ENCODE peak calls at places on chromosomes 16 and 17, in eight cellular contexts. One of them, this sample, is unnamed.

GRCh38 chr17:58666858-58667267 is 25.0 kb downstream of the TEX14 start:
- DNase-seq in cardiac fibroblast: peak; percentile 91
- DNase-seq in choroid plexus epithelial cell: peak; percentile 48
- DNase-seq in right lobe of liver: peak; percentile 80
- DNase-seq in omental fat pad: peak; percentile 33
- DNase-seq in fibroblast of pulmonary artery: peak; percentile 95
- DNase-seq in AG04450: no peak
- DNase-seq in stomach: peak; percentile 74
- DNase-seq in this sample: no peak

GRCh38 chr16:11497851-11498289 is 88.8 kb downstream of the LITAF start:
- DNase-seq in cardiac fibroblast: peak; percentile 70
- DNase-seq in choroid plexus epithelial cell: peak; percentile 67
- DNase-seq in right lobe of liver: no peak
- DNase-seq in omental fat pad: no peak
- DNase-seq in fibroblast of pulmonary artery: peak; percentile 61
- DNase-seq in AG04450: no peak
- DNase-seq in stomach: no peak
- DNase-seq in this sample: no peak

GRCh38 chr17:43962479-43962878 is 8.7 kb upstream of the PYY start:
- DNase-seq in cardiac fibroblast: no peak
- DNase-seq in choroid plexus epithelial cell: no peak
- DNase-seq in right lobe of liver: no peak
- DNase-seq in omental fat pad: no peak
- DNase-seq in fibroblast of pulmonary artery: no peak
- DNase-seq in AG04450: no peak
- DNase-seq in stomach: no peak
- DNase-seq in this sample: no peak

GRCh38 chr17:48100591-48101011 is 677 bp downstream of the CBX1 start:
- DNase-seq in cardiac fibroblast: peak; percentile 64
- DNase-seq in choroid plexus epithelial cell: peak; percentile 64
- DNase-seq in right lobe of liver: peak; percentile 46
- DNase-seq in omental fat pad: peak; percentile 31
- DNase-seq in fibroblast of pulmonary artery: peak; percentile 62
- DNase-seq in AG04450: peak; percentile 13
- DNase-seq in stomach: peak; percentile 46
- DNase-seq in this sample: no peak

GRCh38 chr16:50166511-50167500 is 13.7 kb downstream of the TENT4B start:
- DNase-seq in cardiac fibroblast: no peak
- DNase-seq in choroid plexus epithelial cell: no peak
- DNase-seq in right lobe of liver: no peak
- DNase-seq in omental fat pad: no peak
- DNase-seq in fibroblast of pulmonary artery: no peak
- DNase-seq in AG04450: no peak
- DNase-seq in stomach: no peak
- DNase-seq in this sample: no peak

GRCh38 chr16:18782697-18783429 is 7.3 kb downstream of the RPS15A start:
- DNase-seq in cardiac fibroblast: no peak
- DNase-seq in choroid plexus epithelial cell: no peak
- DNase-seq in right lobe of liver: no peak
- DNase-seq in omental fat pad: no peak
- DNase-seq in fibroblast of pulmonary artery: no peak
- DNase-seq in AG04450: no peak
- DNase-seq in stomach: no peak
- DNase-seq in this sample: no peak

GRCh38 chr17:63956296-63956920 is 16.3 kb downstream of the SCN4A start:
- DNase-seq in cardiac fibroblast: peak; percentile 17
- DNase-seq in choroid plexus epithelial cell: peak; percentile 83
- DNase-seq in right lobe of liver: no peak
- DNase-seq in omental fat pad: no peak
- DNase-seq in fibroblast of pulmonary artery: peak; percentile 14
- DNase-seq in AG04450: peak; percentile 30
- DNase-seq in stomach: no peak
- DNase-seq in this sample: no peak

GRCh38 chr16:64397945-64398508 is 723.8 kb downstream of the CDH11 start:
- DNase-seq in cardiac fibroblast: peak; percentile 85
- DNase-seq in choroid plexus epithelial cell: peak; percentile 48
- DNase-seq in right lobe of liver: no peak
- DNase-seq in omental fat pad: no peak
- DNase-seq in fibroblast of pulmonary artery: peak; percentile 86
- DNase-seq in AG04450: no peak
- DNase-seq in stomach: no peak
- DNase-seq in this sample: no peak

GRCh38 chr17:77300016-77300686 is 159.4 kb downstream of the SEC14L1 start:
- DNase-seq in cardiac fibroblast: no peak
- DNase-seq in choroid plexus epithelial cell: no peak
- DNase-seq in right lobe of liver: no peak
- DNase-seq in omental fat pad: no peak
- DNase-seq in fibroblast of pulmonary artery: no peak
- DNase-seq in AG04450: no peak
- DNase-seq in stomach: no peak
- DNase-seq in this sample: no peak

GRCh38 chr16:66115373-66115772 is 251.1 kb upstream of the CDH5 start:
- DNase-seq in cardiac fibroblast: no peak
- DNase-seq in choroid plexus epithelial cell: no peak
- DNase-seq in right lobe of liver: no peak
- DNase-seq in omental fat pad: no peak
- DNase-seq in fibroblast of pulmonary artery: no peak
- DNase-seq in AG04450: no peak
- DNase-seq in stomach: no peak
- DNase-seq in this sample: no peak

GRCh38 chr16:69313469-69313868 is 2.3 kb downstream of the VPS4A start:
- DNase-seq in cardiac fibroblast: no peak
- DNase-seq in choroid plexus epithelial cell: no peak
- DNase-seq in right lobe of liver: no peak
- DNase-seq in omental fat pad: no peak
- DNase-seq in fibroblast of pulmonary artery: no peak
- DNase-seq in AG04450: no peak
- DNase-seq in stomach: no peak
- DNase-seq in this sample: no peak

GRCh38 chr17:65191805-65192740 is 54.9 kb downstream of the RGS9 start:
- DNase-seq in cardiac fibroblast: peak; percentile 56
- DNase-seq in choroid plexus epithelial cell: peak; percentile 77
- DNase-seq in right lobe of liver: peak; percentile 48
- DNase-seq in omental fat pad: no peak
- DNase-seq in fibroblast of pulmonary artery: peak; percentile 71
- DNase-seq in AG04450: no peak
- DNase-seq in stomach: no peak
- DNase-seq in this sample: no peak

GRCh38 chr16:778909-779527 is 9.2 kb downstream of the RPUSD1 start:
- DNase-seq in cardiac fibroblast: no peak
- DNase-seq in choroid plexus epithelial cell: no peak
- DNase-seq in right lobe of liver: no peak
- DNase-seq in omental fat pad: no peak
- DNase-seq in fibroblast of pulmonary artery: no peak
- DNase-seq in AG04450: no peak
- DNase-seq in stomach: no peak
- DNase-seq in this sample: no peak

GRCh38 chr16:87445486-87445885 is 47.3 kb downstream of the ZCCHC14 start:
- DNase-seq in cardiac fibroblast: no peak
- DNase-seq in choroid plexus epithelial cell: peak; percentile 50
- DNase-seq in right lobe of liver: no peak
- DNase-seq in omental fat pad: no peak
- DNase-seq in fibroblast of pulmonary artery: no peak
- DNase-seq in AG04450: no peak
- DNase-seq in stomach: no peak
- DNase-seq in this sample: no peak

GRCh38 chr16:9124444-9124843 is 33.0 kb downstream of the HAPSTR1 start:
- DNase-seq in cardiac fibroblast: no peak
- DNase-seq in choroid plexus epithelial cell: no peak
- DNase-seq in right lobe of liver: no peak
- DNase-seq in omental fat pad: no peak
- DNase-seq in fibroblast of pulmonary artery: no peak
- DNase-seq in AG04450: no peak
- DNase-seq in stomach: no peak
- DNase-seq in this sample: no peak

GRCh38 chr16:65500007-65500406 is 378.1 kb upstream of the CDH11 start:
- DNase-seq in cardiac fibroblast: no peak
- DNase-seq in choroid plexus epithelial cell: no peak
- DNase-seq in right lobe of liver: no peak
- DNase-seq in omental fat pad: no peak
- DNase-seq in fibroblast of pulmonary artery: no peak
- DNase-seq in AG04450: no peak
- DNase-seq in stomach: no peak
- DNase-seq in this sample: no peak

GRCh38 chr17:38451840-38452529 is 23.7 kb downstream of the ARHGAP23 start:
- DNase-seq in cardiac fibroblast: peak; percentile 97
- DNase-seq in choroid plexus epithelial cell: peak; percentile 82
- DNase-seq in right lobe of liver: peak; percentile 64
- DNase-seq in omental fat pad: no peak
- DNase-seq in fibroblast of pulmonary artery: peak; percentile 96
- DNase-seq in AG04450: peak; percentile 79
- DNase-seq in stomach: no peak
- DNase-seq in this sample: no peak

GRCh38 chr17:31677681-31678080 is 181.4 kb downstream of the COPRS start:
- DNase-seq in cardiac fibroblast: no peak
- DNase-seq in choroid plexus epithelial cell: no peak
- DNase-seq in right lobe of liver: no peak
- DNase-seq in omental fat pad: no peak
- DNase-seq in fibroblast of pulmonary artery: no peak
- DNase-seq in AG04450: no peak
- DNase-seq in stomach: no peak
- DNase-seq in this sample: no peak

GRCh38 chr17:57273471-57273870 is 17.1 kb downstream of the MSI2 start:
- DNase-seq in cardiac fibroblast: no peak
- DNase-seq in choroid plexus epithelial cell: no peak
- DNase-seq in right lobe of liver: no peak
- DNase-seq in omental fat pad: no peak
- DNase-seq in fibroblast of pulmonary artery: no peak
- DNase-seq in AG04450: no peak
- DNase-seq in stomach: no peak
- DNase-seq in this sample: no peak

GRCh38 chr17:81276781-81277180 is 18.3 kb downstream of the SLC38A10 start:
- DNase-seq in cardiac fibroblast: no peak
- DNase-seq in choroid plexus epithelial cell: no peak
- DNase-seq in right lobe of liver: no peak
- DNase-seq in omental fat pad: no peak
- DNase-seq in fibroblast of pulmonary artery: no peak
- DNase-seq in AG04450: no peak
- DNase-seq in stomach: no peak
- DNase-seq in this sample: no peak
- TF ChIP-seq CTCF in cardiac fibroblast: no peak
- TF ChIP-seq CTCF in choroid plexus epithelial cell: no peak
- TF ChIP-seq CTCF in right lobe of liver: no peak
- TF ChIP-seq CTCF in omental fat pad: no peak
- TF ChIP-seq CTCF in fibroblast of pulmonary artery: no peak
- TF ChIP-seq CTCF in AG04450: no peak
- TF ChIP-seq CTCF in stomach: no peak
- TF ChIP-seq CTCF in this sample: no peak

GRCh38 chr17:8119575-8120519 is 1.5 kb upstream of the ALOXE3 start:
- DNase-seq in cardiac fibroblast: peak; percentile 95
- DNase-seq in choroid plexus epithelial cell: peak; percentile 95
- DNase-seq in right lobe of liver: peak; percentile 75
- DNase-seq in omental fat pad: peak; percentile 55
- DNase-seq in fibroblast of pulmonary artery: peak; percentile 95
- DNase-seq in AG04450: peak; percentile 83
- DNase-seq in stomach: peak; percentile 79
- DNase-seq in this sample: peak; percentile 59
- TF ChIP-seq CTCF in cardiac fibroblast: no peak
- TF ChIP-seq CTCF in choroid plexus epithelial cell: no peak
- TF ChIP-seq CTCF in right lobe of liver: no peak
- TF ChIP-seq CTCF in omental fat pad: no peak
- TF ChIP-seq CTCF in fibroblast of pulmonary artery: no peak
- TF ChIP-seq CTCF in AG04450: no peak
- TF ChIP-seq CTCF in stomach: no peak
- TF ChIP-seq CTCF in this sample: no peak

GRCh38 chr17:27415090-27415795 is 41.0 kb upstream of the KSR1 start:
- DNase-seq in cardiac fibroblast: no peak
- DNase-seq in choroid plexus epithelial cell: no peak
- DNase-seq in right lobe of liver: no peak
- DNase-seq in omental fat pad: no peak
- DNase-seq in fibroblast of pulmonary artery: no peak
- DNase-seq in AG04450: no peak
- DNase-seq in stomach: no peak
- DNase-seq in this sample: no peak

GRCh38 chr17:27420211-27420950 is 35.9 kb upstream of the KSR1 start:
- DNase-seq in cardiac fibroblast: no peak
- DNase-seq in choroid plexus epithelial cell: no peak
- DNase-seq in right lobe of liver: no peak
- DNase-seq in omental fat pad: no peak
- DNase-seq in fibroblast of pulmonary artery: no peak
- DNase-seq in AG04450: no peak
- DNase-seq in stomach: no peak
- DNase-seq in this sample: no peak

GRCh38 chr17:27419156-27419555 is 37.1 kb upstream of the KSR1 start:
- DNase-seq in cardiac fibroblast: no peak
- DNase-seq in choroid plexus epithelial cell: no peak
- DNase-seq in right lobe of liver: no peak
- DNase-seq in omental fat pad: no peak
- DNase-seq in fibroblast of pulmonary artery: no peak
- DNase-seq in AG04450: no peak
- DNase-seq in stomach: no peak
- DNase-seq in this sample: no peak

GRCh38 chr17:27418366-27418615 is 38.0 kb upstream of the KSR1 start:
- DNase-seq in cardiac fibroblast: no peak
- DNase-seq in choroid plexus epithelial cell: no peak
- DNase-seq in right lobe of liver: no peak
- DNase-seq in omental fat pad: no peak
- DNase-seq in fibroblast of pulmonary artery: no peak
- DNase-seq in AG04450: no peak
- DNase-seq in stomach: no peak
- DNase-seq in this sample: no peak

DNA sequence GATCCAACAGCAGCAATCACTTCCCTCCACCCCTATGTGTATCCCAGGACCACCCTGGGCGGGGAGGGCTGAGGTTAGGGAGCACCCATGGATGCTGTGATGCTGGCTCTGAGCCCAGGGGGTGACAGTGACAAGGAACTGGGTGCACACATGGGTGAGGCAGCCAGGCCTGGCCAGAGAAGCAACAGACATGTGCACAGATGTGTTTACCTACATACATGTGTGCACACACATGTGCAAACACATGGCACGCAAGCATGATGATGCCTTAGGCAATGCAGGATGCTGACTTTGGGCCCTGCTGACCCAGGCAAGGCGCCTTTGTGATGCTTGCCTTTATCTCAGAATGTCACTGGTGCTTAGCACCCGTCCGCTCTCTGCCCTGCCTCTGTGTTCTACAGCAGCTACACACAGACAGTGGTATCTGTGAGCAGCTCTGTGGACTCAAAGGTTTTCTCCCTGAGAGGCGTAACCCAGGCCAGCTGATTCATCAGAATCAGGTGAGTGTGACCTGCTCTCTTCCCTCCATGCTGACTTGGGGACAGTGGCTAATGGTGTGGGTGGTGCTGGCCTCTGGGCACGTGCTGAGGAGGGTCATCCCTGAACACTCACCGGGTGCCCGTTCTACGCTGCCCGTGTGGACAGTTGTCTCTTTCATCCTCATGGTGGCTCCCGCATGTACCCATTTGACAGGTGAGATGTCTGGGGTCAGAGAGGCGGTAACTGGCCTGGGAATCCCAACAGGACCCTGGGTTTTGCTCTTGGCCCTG is 38.5 kb upstream of the KSR1 start:
- DNase-seq in cardiac fibroblast: no peak
- DNase-seq in choroid plexus epithelial cell: no peak
- DNase-seq in right lobe of liver: no peak
- DNase-seq in omental fat pad: no peak
- DNase-seq in fibroblast of pulmonary artery: no peak
- DNase-seq in AG04450: no peak
- DNase-seq in stomach: no peak
- DNase-seq in this sample: no peak
- TF ChIP-seq CTCF in cardiac fibroblast: no peak
- TF ChIP-seq CTCF in choroid plexus epithelial cell: no peak
- TF ChIP-seq CTCF in right lobe of liver: no peak
- TF ChIP-seq CTCF in omental fat pad: no peak
- TF ChIP-seq CTCF in fibroblast of pulmonary artery: no peak
- TF ChIP-seq CTCF in AG04450: no peak
- TF ChIP-seq CTCF in stomach: no peak
- TF ChIP-seq CTCF in this sample: no peak

GRCh38 chr16:57695378-57696054 is 910 bp downstream of the DRC7 start:
- DNase-seq in cardiac fibroblast: no peak
- DNase-seq in choroid plexus epithelial cell: no peak
- DNase-seq in right lobe of liver: no peak
- DNase-seq in omental fat pad: no peak
- DNase-seq in fibroblast of pulmonary artery: no peak
- DNase-seq in AG04450: no peak
- DNase-seq in stomach: no peak
- DNase-seq in this sample: no peak
- TF ChIP-seq CTCF in cardiac fibroblast: no peak
- TF ChIP-seq CTCF in choroid plexus epithelial cell: no peak
- TF ChIP-seq CTCF in right lobe of liver: no peak
- TF ChIP-seq CTCF in omental fat pad: no peak
- TF ChIP-seq CTCF in fibroblast of pulmonary artery: no peak
- TF ChIP-seq CTCF in AG04450: no peak
- TF ChIP-seq CTCF in stomach: no peak
- TF ChIP-seq CTCF in this sample: no peak